ENCODE peak calls at places on chromosome 1, in five cellular contexts. Z is IMR-90; A is uterus; C is CD4-positive, CD25-positive, alpha-beta regulatory T cell; W is heart right ventricle. U is an unnamed sample.

GRCh38 chr1:2575801-2576663 is 10.5 kb upstream of the PRXL2B start:
- DNase-seq in Z (no peak), A (no peak), C (no peak), W (no peak), U (no peak)

GRCh38 chr1:180849031-180849775 is 63.5 kb upstream of the KIAA1614 start:
- DNase-seq in Z (no peak), A (no peak), C (no peak), W (no peak), U (no peak)

GRCh38 chr1:77540501-77541161 is 141.8 kb downstream of the ZZZ3 start:
- DNase-seq in Z (peak; percentile 51), A (no peak), C (no peak), W (no peak), U (no peak)

GRCh38 chr1:241622708-241623107 is 17.5 kb downstream of the CHML start:
- DNase-seq in Z (no peak), A (no peak), C (no peak), W (no peak), U (no peak)

GRCh38 chr1:230797376-230798186 is 50.4 kb downstream of the CAPN9 start:
- DNase-seq in Z (peak; percentile 73), A (peak; percentile 69), C (no peak), W (peak; percentile 75), U (peak; percentile 79)

GRCh38 chr1:109185357-109185756 is 28.4 kb upstream of the SARS1 start:
- DNase-seq in Z (peak; percentile 48), A (no peak), C (no peak), W (no peak), U (no peak)

GRCh38 chr1:94949681-94950661 is 23.1 kb upstream of the CNN3 start:
- DNase-seq in Z (peak; percentile 85), A (no peak), C (no peak), W (no peak), U (no peak)

GRCh38 chr1:213985181-213986019 is 2.4 kb upstream of the PROX1 start:
- DNase-seq in Z (no peak), A (no peak), C (no peak), W (no peak), U (no peak)

GRCh38 chr1:164645921-164646320 is 86.9 kb downstream of the PBX1 start:
- DNase-seq in Z (no peak), A (no peak), C (no peak), W (no peak), U (no peak)

GRCh38 chr1:185015598-185015997 is 29.8 kb upstream of the RNF2 start:
- DNase-seq in Z (no peak), A (no peak), C (no peak), W (no peak), U (no peak)

GRCh38 chr1:223219846-223220610 is 77.0 kb upstream of the TLR5 start:
- DNase-seq in Z (no peak), A (no peak), C (no peak), W (no peak), U (no peak)

GRCh38 chr1:114040273-114041043 is 61.2 kb downstream of the OLFML3 start:
- DNase-seq in Z (no peak), A (no peak), C (no peak), W (no peak), U (no peak)

DNA sequence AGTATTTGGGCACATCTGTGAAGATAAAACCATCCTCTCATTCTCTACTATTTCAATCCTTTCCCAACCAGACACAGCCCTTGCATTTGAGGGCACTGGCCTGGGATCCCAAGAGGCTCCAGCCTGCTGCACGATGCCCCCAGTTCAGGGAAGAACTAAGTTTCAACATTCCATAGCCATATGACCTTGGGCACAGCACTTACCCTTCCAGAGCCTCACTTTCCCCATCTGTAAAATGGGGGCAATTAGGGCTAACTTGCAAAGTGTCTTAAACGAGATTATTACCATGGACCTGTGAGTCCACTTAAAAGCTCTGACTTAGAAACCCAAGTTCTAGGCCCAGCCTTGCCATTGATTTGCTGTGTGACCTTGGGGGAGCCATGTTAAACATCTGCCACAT is 22.9 kb downstream of the CDCP2 start:
- DNase-seq in Z (no peak), A (no peak), C (no peak), W (no peak), U (no peak)
- H3K4me1 ChIP-seq in Z (peaks cover 3% of the 10 kb centered on the region), A (no peaks in the 10 kb centered on the region), C (no peaks in the 10 kb centered on the region), W (no peaks in the 10 kb centered on the region), U (no peaks in the 10 kb centered on the region)

GRCh38 chr1:44819257-44819593 is 10.9 kb downstream of the BTBD19 start:
- DNase-seq in Z (no peak), A (no peak), C (no peak), W (no peak), U (peak; percentile 61)
- H3K4me3 ChIP-seq in Z (peak overlapping the region; percentile 42), A (peak overlapping the region; percentile 71), C (peak overlapping the region; percentile 92), W (peak overlapping the region; percentile 68), U (peak overlapping the region; percentile 66)

GRCh38 chr1:217917277-217917887 is 286.2 kb downstream of the SPATA17 start:
- DNase-seq in Z (no peak), A (no peak), C (no peak), W (no peak), U (no peak)

GRCh38 chr1:217907504-217907903 is 276.4 kb downstream of the SPATA17 start:
- DNase-seq in Z (peak; percentile 12), A (no peak), C (no peak), W (no peak), U (no peak)

GRCh38 chr1:217910205-217910604 is 279.1 kb downstream of the SPATA17 start:
- DNase-seq in Z (no peak), A (no peak), C (no peak), W (no peak), U (no peak)

GRCh38 chr1:217910791-217911320 is 279.7 kb downstream of the SPATA17 start:
- DNase-seq in Z (no peak), A (no peak), C (no peak), W (no peak), U (no peak)

DNA sequence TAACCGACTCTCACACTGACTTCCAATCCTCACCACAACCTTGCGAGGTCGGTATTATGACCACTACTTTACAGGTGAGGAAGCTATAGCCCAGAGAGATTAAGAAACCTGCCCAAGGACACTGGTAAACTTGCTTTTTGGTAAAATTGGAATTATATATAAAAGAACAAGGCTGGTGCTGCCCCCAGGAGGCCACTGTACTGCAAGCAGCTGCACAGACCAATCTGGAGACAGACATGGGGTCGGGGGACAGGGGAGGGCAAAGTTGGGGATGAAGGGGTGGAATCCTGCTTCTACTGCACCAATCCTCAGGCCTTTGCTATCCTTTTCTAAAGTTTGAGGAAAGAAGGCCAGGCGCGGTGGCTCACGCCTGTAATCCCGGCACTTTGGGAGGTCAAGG is 280.8 kb downstream of the SPATA17 start:
- DNase-seq in Z (no peak), A (no peak), C (no peak), W (no peak), U (no peak)
- H3K9me3 ChIP-seq in Z (peaks cover 1% of the 10 kb centered on the region), A (no peaks in the 10 kb centered on the region), C (no peaks in the 10 kb centered on the region), W (no peaks in the 10 kb centered on the region), U (no peaks in the 10 kb centered on the region)

DNA sequence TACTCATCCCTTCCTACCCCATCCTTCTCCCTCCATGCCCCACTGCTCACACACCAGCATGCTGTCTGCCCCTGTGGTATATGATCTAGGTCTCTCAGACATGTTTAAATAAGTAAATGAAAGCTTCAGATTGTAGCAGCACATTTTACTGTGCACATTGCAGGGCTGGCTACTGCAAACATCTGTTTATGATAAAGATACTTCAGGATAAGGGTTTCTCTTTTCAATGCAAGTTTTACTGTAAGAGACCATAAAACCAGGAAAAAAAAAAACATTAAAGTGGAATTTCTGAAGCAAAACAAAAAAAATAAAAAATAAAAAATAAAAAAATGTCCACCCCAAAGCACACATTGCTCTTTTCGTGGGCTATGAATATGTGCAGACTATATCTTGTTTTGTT is 184.4 kb downstream of the USH2A start:
- DNase-seq in Z (no peak), A (no peak), C (no peak), W (no peak), U (no peak)
- H3K4me1 ChIP-seq in Z (peaks cover 2% of the 10 kb centered on the region), A (no peaks in the 10 kb centered on the region), C (no peaks in the 10 kb centered on the region), W (no peaks in the 10 kb centered on the region), U (no peaks in the 10 kb centered on the region)

DNA sequence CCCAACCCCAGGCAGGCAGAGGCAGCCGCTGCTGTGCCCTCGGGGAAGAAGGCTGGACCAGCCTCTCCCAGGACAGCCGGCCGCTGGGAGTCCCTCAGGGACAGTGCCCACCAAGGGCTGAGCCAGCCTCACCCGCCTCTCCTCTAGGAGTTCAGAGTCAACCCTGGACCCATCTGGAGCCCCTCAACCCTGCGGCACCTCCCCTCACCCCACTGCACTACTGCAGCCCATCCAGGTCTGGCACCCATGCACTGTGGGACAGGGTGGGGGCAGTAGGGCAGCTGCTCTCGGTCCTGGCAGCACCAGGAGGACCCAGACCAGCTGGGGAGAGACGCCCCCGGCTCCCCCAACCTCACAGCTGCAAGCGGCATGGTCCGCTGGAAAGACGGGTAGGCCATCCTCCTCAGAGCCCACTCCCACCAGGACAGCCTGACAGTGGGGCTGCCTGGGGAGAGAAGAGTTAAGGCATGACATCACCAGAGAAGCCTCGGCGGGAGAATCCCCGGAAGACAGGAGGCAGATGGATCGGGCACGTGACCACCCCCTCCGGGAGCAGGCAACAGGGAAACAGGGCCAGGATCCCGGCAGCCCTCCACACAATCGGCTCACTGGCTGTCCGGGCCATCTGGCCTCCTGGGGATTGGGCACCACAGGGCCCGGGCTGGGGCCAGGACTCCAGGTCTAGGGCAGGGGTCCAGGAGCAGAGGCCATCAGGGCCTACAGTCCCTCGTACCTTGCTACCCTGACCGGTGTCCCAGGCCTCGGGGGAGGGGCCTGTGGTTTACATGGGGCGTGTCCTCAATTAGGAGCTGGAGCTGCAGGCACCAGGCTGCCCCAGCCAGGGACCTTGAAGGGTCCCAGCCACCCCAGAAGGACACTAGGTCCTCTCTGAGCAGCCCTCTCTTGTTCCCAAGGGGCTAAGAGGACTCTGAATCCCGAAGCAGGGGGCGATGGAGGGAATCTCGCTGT is 3.1 kb downstream of the ACAP3 start:
- DNase-seq in Z (peak; percentile 84), A (peak; percentile 93), C (no peak), W (peak; percentile 84), U (no peak)
- H3K4me3 ChIP-seq in Z (peak overlapping the region; percentile 20), A (peak overlapping the region; percentile 37), C (no peak overlapping the region), W (peak overlapping the region; percentile 80), U (peak overlapping the region; percentile 94)

DNA sequence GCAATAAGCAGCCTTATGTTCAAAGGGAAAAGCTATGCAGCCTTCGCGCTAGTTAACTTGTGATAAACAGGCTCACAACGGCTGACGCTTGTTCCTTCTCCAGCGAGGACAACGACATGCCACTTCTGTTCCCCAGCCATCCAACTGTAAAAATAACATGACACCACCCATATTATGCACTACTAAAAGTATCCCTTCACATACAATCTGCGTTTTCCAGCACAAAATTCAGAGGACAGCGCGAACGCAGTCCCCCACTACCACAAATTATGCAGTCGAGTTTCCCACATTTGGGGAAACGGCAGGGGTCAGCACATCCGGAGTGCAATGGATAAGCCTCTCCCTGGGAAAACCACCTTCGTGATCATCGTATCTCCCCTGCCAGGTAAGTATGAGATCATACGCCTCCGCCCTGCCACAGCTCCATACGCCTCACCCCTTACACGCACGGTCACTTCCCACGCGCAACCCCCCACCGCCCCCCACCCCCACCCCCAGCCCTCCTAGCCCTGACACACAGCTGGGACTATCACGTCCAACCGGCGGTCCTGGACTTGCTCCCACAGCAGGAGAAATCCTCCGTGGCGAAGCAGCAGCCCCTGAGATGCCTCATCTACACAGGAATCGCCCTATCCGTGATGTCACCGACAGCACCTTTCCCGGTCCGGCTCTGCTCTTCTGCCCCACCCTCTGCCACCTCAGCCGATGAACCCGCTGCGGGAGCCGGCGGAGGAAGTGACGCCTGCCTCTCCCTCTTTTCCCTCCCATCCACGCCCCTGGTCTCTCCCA is 120.8 kb downstream of the PPIAL4G start:
- DNase-seq in Z (peak; percentile 16), A (no peak), C (no peak), W (no peak), U (no peak)
- H3K9me3 ChIP-seq in Z (no peaks in the 10 kb centered on the region), A (no peaks in the 10 kb centered on the region), C (no peaks in the 10 kb centered on the region), W (no peaks in the 10 kb centered on the region), U (no peaks in the 10 kb centered on the region)